ENCODE peak calls at places on chromosomes 4 and X, in eight cellular contexts. Z is body of pancreas, C is ovary, E is GM12892, T is A549, K is uterus, I is breast epithelium, N is lower leg skin. L is an unnamed sample.

GRCh38 chr4:60938621-60939020 is 261.5 kb upstream of the ADGRL3 start:
- DNase-seq in Z (no peak), C (no peak), E (no peak), T (no peak), K (no peak), I (no peak), N (no peak), L (no peak)

GRCh38 chr4:160038560-160038959 is 935.7 kb downstream of the RAPGEF2 start:
- DNase-seq in Z (no peak), C (no peak), E (no peak), T (no peak), K (no peak), I (no peak), N (no peak), L (no peak)

GRCh38 chrX:132592880-132593279 is 104.0 kb upstream of the MBNL3 start:
- DNase-seq in Z (peak), C (no peak), E (no peak), T (no peak), K (no peak), I (no peak), N (no peak), L (no peak)

GRCh38 chr4:1187182-1187581 is 14.8 kb upstream of the SPON2 start:
- DNase-seq in Z (no peak), C (no peak), E (no peak), T (no peak), K (peak), I (no peak), N (no peak), L (no peak)

GRCh38 chrX:151177141-151178027 is 1.0 kb downstream of the GPR50 start:
- DNase-seq in Z (no peak), C (no peak), E (no peak), T (no peak), K (no peak), I (no peak), N (no peak), L (no peak)

GRCh38 chrX:37685452-37686347 is at the start of gene XK:
- DNase-seq in Z (peak), C (peak), E (peak), T (peak), K (peak), I (peak), N (peak), L (peak)

GRCh38 chrX:39705299-39705698 is 392.5 kb downstream of the BCOR start:
- DNase-seq in Z (peak), C (peak), E (no peak), T (peak), K (peak), I (peak), N (peak), L (peak)

GRCh38 chr4:26583538-26583864 is 383 bp upstream of the TBC1D19 start:
- DNase-seq in Z (no peak), C (no peak), E (peak), T (peak), K (no peak), I (no peak), N (no peak), L (no peak)

GRCh38 chrX:41846714-41847113 is 76.6 kb downstream of the CASK start:
- DNase-seq in Z (no peak), C (no peak), E (no peak), T (no peak), K (no peak), I (no peak), N (no peak), L (no peak)

GRCh38 chrX:46179748-46180147 is 365.5 kb downstream of the ZNF674 start:
- DNase-seq in Z (no peak), C (no peak), E (no peak), T (no peak), K (no peak), I (no peak), N (no peak), L (no peak)

GRCh38 chr4:184280104-184280503 is 62.4 kb upstream of the ENPP6 start:
- DNase-seq in Z (no peak), C (no peak), E (no peak), T (no peak), K (no peak), I (no peak), N (no peak), L (no peak)

GRCh38 chr4:8238515-8239053 is 31.0 kb upstream of the HTRA3 start:
- DNase-seq in Z (no peak), C (no peak), E (no peak), T (peak), K (no peak), I (no peak), N (no peak), L (no peak)

GRCh38 chr4:57442834-57443291 is 332.7 kb upstream of the IGFBP7 start:
- DNase-seq in Z (peak), C (no peak), E (no peak), T (peak), K (no peak), I (no peak), N (no peak), L (no peak)

GRCh38 chr4:92520563-92520962 is 216.8 kb downstream of the GRID2 start:
- DNase-seq in Z (no peak), C (no peak), E (no peak), T (no peak), K (no peak), I (no peak), N (no peak), L (no peak)

GRCh38 chrX:77434949-77435348 is 12.2 kb upstream of the FGF16 start:
- DNase-seq in Z (no peak), C (no peak), E (no peak), T (no peak), K (no peak), I (no peak), N (no peak), L (no peak)

GRCh38 chr4:52718123-52718522 is 33.1 kb downstream of the ERVMER34-1 start:
- DNase-seq in Z (no peak), C (no peak), E (no peak), T (no peak), K (no peak), I (no peak), N (no peak), L (no peak)

GRCh38 chr4:47926667-47927258 is 12.4 kb upstream of the NFXL1 start:
- DNase-seq in Z (peak), C (peak), E (no peak), T (peak), K (peak), I (no peak), N (no peak), L (no peak)

GRCh38 chr4:80913381-80913780 is 117.1 kb upstream of the BMP3 start:
- DNase-seq in Z (no peak), C (no peak), E (no peak), T (no peak), K (no peak), I (no peak), N (no peak), L (no peak)

GRCh38 chr4:67071641-67072040 is 473.7 kb downstream of the CENPC start:
- DNase-seq in Z (no peak), C (no peak), E (no peak), T (no peak), K (no peak), I (no peak), N (no peak), L (no peak)

GRCh38 chrX:135484636-135485289 is 35.7 kb upstream of the INTS6L start:
- DNase-seq in Z (peak), C (no peak), E (no peak), T (no peak), K (no peak), I (no peak), N (no peak), L (peak)

GRCh38 chr4:23660865-23661264 is 229.0 kb downstream of the PPARGC1A start:
- DNase-seq in Z (no peak), C (no peak), E (no peak), T (no peak), K (no peak), I (no peak), N (no peak), L (no peak)

GRCh38 chr4:140308366-140309123 is 64.9 kb upstream of the SCOC start:
- DNase-seq in Z (peak), C (peak), E (no peak), T (no peak), K (peak), I (peak), N (peak), L (no peak)

GRCh38 chr4:127967141-127967775 is 2.1 kb downstream of the ABHD18 start:
- DNase-seq in Z (no peak), C (no peak), E (no peak), T (no peak), K (no peak), I (no peak), N (no peak), L (no peak)

GRCh38 chr4:128835498-128836222 is 26.2 kb downstream of the JADE1 start:
- DNase-seq in Z (peak), C (peak), E (no peak), T (no peak), K (peak), I (no peak), N (peak), L (no peak)

GRCh38 chr4:145176641-145177432 is 3.6 kb downstream of the OTUD4 start:
- DNase-seq in Z (peak), C (no peak), E (no peak), T (no peak), K (no peak), I (no peak), N (no peak), L (no peak)

GRCh38 chr4:1462768-1463075 is 56.5 kb upstream of the NKX1-1 start:
- DNase-seq in Z (no peak), C (no peak), E (no peak), T (no peak), K (no peak), I (peak), N (peak), L (no peak)

GRCh38 chr4:41933997-41934812 is 1.0 kb upstream of the TMEM33 start:
- DNase-seq in Z (no peak), C (no peak), E (no peak), T (no peak), K (no peak), I (no peak), N (no peak), L (no peak)

GRCh38 chr4:20126906-20127305 is 124.8 kb upstream of the SLIT2 start:
- DNase-seq in Z (no peak), C (no peak), E (no peak), T (no peak), K (no peak), I (no peak), N (no peak), L (no peak)

GRCh38 chrX:155215443-155216178 is 649 bp upstream of the VBP1 start:
- DNase-seq in Z (no peak), C (no peak), E (no peak), T (no peak), K (no peak), I (no peak), N (no peak), L (peak)

GRCh38 chrX:124346064-124346876 is at the start of gene SH2D1A:
- DNase-seq in Z (no peak), C (no peak), E (no peak), T (no peak), K (no peak), I (no peak), N (no peak), L (no peak)
- TF ChIP-seq POLR2A in Z (no peak), C (no peak), E (no peak), T (no peak), K (no peak), I (no peak), N (no peak), L (no peak)

GRCh38 chrX:103571121-103571520 is 14.2 kb upstream of the TCEAL4 start:
- DNase-seq in Z (no peak), C (no peak), E (no peak), T (no peak), K (no peak), I (no peak), N (no peak), L (no peak)

GRCh38 chrX:103571726-103572125 is 13.6 kb upstream of the TCEAL4 start:
- DNase-seq in Z (no peak), C (no peak), E (no peak), T (no peak), K (no peak), I (no peak), N (no peak), L (no peak)

DNA sequence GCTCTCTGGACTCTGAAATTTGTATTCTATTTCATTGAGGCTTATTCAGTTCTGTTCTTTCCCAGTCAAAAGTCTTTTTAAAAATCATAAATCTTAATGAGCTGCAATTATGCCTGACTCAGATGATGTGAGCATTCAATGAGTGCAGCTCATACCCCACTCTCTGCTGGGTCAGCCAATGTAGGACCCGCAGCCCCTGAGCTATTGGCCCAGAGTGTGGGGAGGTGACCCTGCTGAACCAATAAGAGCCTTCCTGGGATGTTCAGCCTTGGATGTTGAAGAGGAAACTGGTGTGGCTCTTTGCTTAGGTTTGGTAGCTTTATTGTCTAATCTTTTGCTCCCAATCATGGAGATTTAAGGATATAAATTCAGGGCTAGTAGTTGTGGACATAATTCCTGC is 12.1 kb upstream of the TCEAL4 start:
- DNase-seq in Z (no peak), C (no peak), E (no peak), T (no peak), K (no peak), I (no peak), N (no peak), L (no peak)
- TF ChIP-seq POLR2A in Z (no peak), C (no peak), E (no peak), T (no peak), K (no peak), I (no peak), N (no peak), L (no peak)

GRCh38 chrX:48914593-48915493 is 3.4 kb upstream of the SLC35A2 start:
- DNase-seq in Z (no peak), C (no peak), E (no peak), T (no peak), K (no peak), I (no peak), N (no peak), L (no peak)
- TF ChIP-seq POLR2A in Z (no peak), C (no peak), E (no peak), T (no peak), K (no peak), I (no peak), N (no peak), L (no peak)

GRCh38 chr4:71691416-71692073 is 92.3 kb downstream of the GC start:
- DNase-seq in Z (no peak), C (no peak), E (no peak), T (no peak), K (no peak), I (no peak), N (no peak), L (no peak)

GRCh38 chr4:71692963-71693362 is 90.9 kb downstream of the GC start:
- DNase-seq in Z (no peak), C (no peak), E (no peak), T (no peak), K (no peak), I (no peak), N (no peak), L (no peak)

GRCh38 chr4:71697031-71697430 is 86.8 kb downstream of the GC start:
- DNase-seq in Z (no peak), C (no peak), E (no peak), T (no peak), K (no peak), I (no peak), N (no peak), L (no peak)

GRCh38 chr4:71692198-71692597 is 91.7 kb downstream of the GC start:
- DNase-seq in Z (peak), C (no peak), E (no peak), T (no peak), K (no peak), I (no peak), N (no peak), L (no peak)

GRCh38 chr4:71694946-71695345 is 88.9 kb downstream of the GC start:
- DNase-seq in Z (no peak), C (no peak), E (no peak), T (no peak), K (no peak), I (no peak), N (no peak), L (no peak)
- TF ChIP-seq POLR2A in Z (no peak), C (no peak), E (no peak), T (no peak), K (no peak), I (no peak), N (no peak), L (no peak)

GRCh38 chrX:11423949-11424348 is 130.7 kb downstream of the AMELX start:
- DNase-seq in Z (no peak), C (no peak), E (no peak), T (no peak), K (no peak), I (no peak), N (no peak), L (no peak)

GRCh38 chrX:11424903-11425674 is 131.9 kb downstream of the AMELX start:
- DNase-seq in Z (no peak), C (no peak), E (no peak), T (no peak), K (no peak), I (no peak), N (no peak), L (no peak)

GRCh38 chrX:11421816-11422528 is 128.8 kb downstream of the AMELX start:
- DNase-seq in Z (no peak), C (no peak), E (no peak), T (no peak), K (no peak), I (no peak), N (no peak), L (no peak)

GRCh38 chrX:11422529-11422857 is 129.3 kb downstream of the AMELX start:
- DNase-seq in Z (no peak), C (no peak), E (no peak), T (no peak), K (no peak), I (no peak), N (no peak), L (no peak)

DNA sequence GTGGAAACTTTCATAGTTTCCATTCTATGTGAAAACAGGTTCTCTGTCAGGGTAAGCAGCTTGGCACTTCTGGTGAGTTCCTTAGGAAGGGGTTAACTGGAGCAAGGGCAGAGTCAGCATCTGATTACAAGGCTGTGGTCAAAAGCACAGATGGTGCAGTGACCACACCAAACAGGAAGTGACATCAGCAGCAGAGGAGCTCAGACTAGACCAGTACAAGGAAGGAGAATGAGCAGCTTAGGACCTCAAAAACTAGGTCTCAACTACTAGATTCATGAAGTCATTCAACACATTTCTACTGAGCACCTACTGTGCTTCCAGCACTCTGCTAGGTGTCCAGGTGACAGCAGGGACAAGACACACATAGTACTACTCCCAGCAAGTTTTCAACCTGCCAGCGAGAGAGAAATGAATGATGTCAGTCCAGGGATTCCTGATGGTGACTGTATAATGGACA is 130.2 kb downstream of the AMELX start:
- DNase-seq in Z (peak), C (no peak), E (no peak), T (no peak), K (no peak), I (no peak), N (no peak), L (peak)
- TF ChIP-seq POLR2A in Z (no peak), C (no peak), E (no peak), T (no peak), K (no peak), I (no peak), N (no peak), L (no peak)

DNA sequence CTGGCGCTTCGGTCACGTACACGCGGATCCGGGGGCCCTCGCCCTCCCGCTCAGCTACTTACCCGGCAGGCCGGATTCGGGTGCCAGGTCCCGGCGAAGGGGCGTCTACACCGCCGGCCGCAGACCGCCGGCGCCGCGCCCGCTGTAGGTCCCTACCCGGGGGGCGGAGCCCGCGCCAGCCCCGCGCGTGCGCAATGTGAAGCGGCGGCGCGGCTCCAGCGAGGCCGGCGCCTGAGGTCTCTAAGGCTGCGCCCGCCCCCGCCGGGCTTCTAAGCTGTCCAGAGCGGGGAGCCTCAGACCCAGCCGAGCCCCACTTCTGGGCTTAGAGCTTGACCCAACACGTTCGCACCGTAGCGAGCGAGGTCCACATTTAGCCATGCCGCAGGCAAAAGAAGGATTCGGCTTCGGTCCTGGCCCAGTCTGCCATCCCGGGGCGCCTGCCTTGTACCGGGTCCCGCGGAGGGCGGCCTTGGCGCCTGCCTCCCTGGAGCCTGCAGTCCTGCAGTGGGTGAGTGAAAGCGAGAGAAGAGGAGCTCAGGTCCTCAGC is at the start of gene ZNF518B:
- DNase-seq in Z (peak), C (peak), E (peak), T (peak), K (peak), I (no peak), N (peak), L (peak)
- TF ChIP-seq POLR2A in Z (no peak), C (peak), E (no peak), T (peak), K (peak), I (no peak), N (no peak), L (peak)

GRCh38 chr4:38670939-38671593 is 7.1 kb downstream of the KLF3 start:
- DNase-seq in Z (peak), C (no peak), E (no peak), T (no peak), K (no peak), I (no peak), N (no peak), L (no peak)
- TF ChIP-seq POLR2A in Z (no peak), C (no peak), E (no peak), T (no peak), K (no peak), I (no peak), N (no peak), L (no peak)

GRCh38 chrX:47560831-47561652 is at the start of gene ARAF:
- DNase-seq in Z (peak), C (peak), E (peak), T (peak), K (peak), I (peak), N (peak), L (peak)
- TF ChIP-seq POLR2A in Z (peak), C (peak), E (peak), T (peak), K (peak), I (no peak), N (no peak), L (no peak)

DNA sequence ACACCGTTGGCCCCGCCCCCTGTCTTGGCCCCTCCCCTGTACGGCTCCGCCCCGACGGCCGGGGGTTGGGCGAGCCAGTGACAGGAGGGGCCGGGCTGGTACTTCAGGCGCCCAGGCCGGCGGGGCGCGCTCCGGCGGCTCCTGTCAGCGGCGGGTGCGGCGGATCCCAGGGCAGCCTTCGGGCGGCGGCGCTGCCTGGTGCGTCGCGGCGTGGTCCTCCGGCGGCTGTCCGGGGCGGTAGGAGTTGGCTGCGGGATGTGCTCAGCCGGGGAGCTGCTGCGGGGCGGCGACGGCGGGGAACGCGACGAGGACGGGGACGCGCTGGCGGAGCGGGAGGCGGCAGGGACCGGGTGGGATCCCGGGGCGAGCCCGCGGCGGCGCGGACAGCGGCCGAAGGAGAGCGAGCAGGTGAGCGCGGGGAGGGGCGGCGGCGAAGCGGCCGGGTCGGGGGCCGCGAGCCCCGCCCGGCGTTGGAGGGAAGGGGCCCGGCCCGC is at the start of gene FAM241A:
- DNase-seq in Z (peak), C (peak), E (peak), T (peak), K (peak), I (peak), N (peak), L (peak)
- TF ChIP-seq POLR2A in Z (peak), C (peak), E (peak), T (peak), K (peak), I (no peak), N (no peak), L (peak)